ENCODE peak calls at places on chromosomes 16 and 17, in seven cellular contexts. N, V, F, T, Z, I and A are unnamed samples.
A peak's percentile ranks its signal among the peaks of the same experiment; 100 is the strongest.

GRCh38 chr16:30349695-30350094 is 5.4 kb downstream of the CD2BP2 start:
- DNase-seq in N (no peak), V (no peak), F (no peak), T (no peak), Z (no peak), I (no peak), A (no peak)

GRCh38 chr16:25224731-25225319 is 8.1 kb downstream of the AQP8 start:
- DNase-seq in N (no peak), V (no peak), F (no peak), T (no peak), Z (no peak), I (no peak), A (no peak)

GRCh38 chr16:11533588-11533987 is 53.1 kb downstream of the LITAF start:
- DNase-seq in N (no peak), V (no peak), F (no peak), T (no peak), Z (no peak), I (no peak), A (no peak)

GRCh38 chr16:84742561-84743200 is 42.9 kb downstream of the USP10 start:
- DNase-seq in N (no peak), V (no peak), F (no peak), T (no peak), Z (no peak), I (no peak), A (no peak)

GRCh38 chr17:81298991-81299733 is 4.1 kb upstream of the SLC38A10 start:
- DNase-seq in N (no peak), V (no peak), F (no peak), T (no peak), Z (no peak), I (no peak), A (no peak)

GRCh38 chr16:165539-166374 is at the start of gene HBM:
- DNase-seq in N (no peak), V (no peak), F (no peak), T (peak; percentile 15), Z (no peak), I (peak; percentile 43), A (no peak)

GRCh38 chr16:56911771-56912541 is 20.0 kb upstream of the HERPUD1 start:
- DNase-seq in N (peak; percentile 78), V (peak; percentile 65), F (peak; percentile 79), T (peak; percentile 47), Z (no peak), I (peak; percentile 44), A (peak; percentile 83)

GRCh38 chr17:31389673-31390381 is 1.6 kb upstream of the RAB11FIP4 start:
- DNase-seq in N (no peak), V (no peak), F (no peak), T (no peak), Z (no peak), I (no peak), A (no peak)

GRCh38 chr17:45441536-45442310 is 9.1 kb upstream of the ARHGAP27 start:
- DNase-seq in N (no peak), V (no peak), F (no peak), T (peak; percentile 4), Z (no peak), I (no peak), A (no peak)

GRCh38 chr17:47693667-47694017 is 319 bp upstream of the TBKBP1 start:
- DNase-seq in N (no peak), V (no peak), F (no peak), T (no peak), Z (no peak), I (no peak), A (no peak)

GRCh38 chr16:10226672-10227306 is 44.6 kb upstream of the GRIN2A start:
- DNase-seq in N (no peak), V (no peak), F (no peak), T (no peak), Z (no peak), I (peak; percentile 31), A (no peak)

GRCh38 chr17:64603987-64604386 is 58.1 kb downstream of the SMURF2 start:
- DNase-seq in N (no peak), V (no peak), F (no peak), T (no peak), Z (no peak), I (no peak), A (no peak)

GRCh38 chr17:40936437-40936971 is 942 bp downstream of the KRT23 start:
- DNase-seq in N (no peak), V (no peak), F (no peak), T (no peak), Z (no peak), I (no peak), A (no peak)

GRCh38 chr16:31141489-31142108 is 6.1 kb upstream of the PRSS8 start:
- DNase-seq in N (no peak), V (peak; percentile 84), F (no peak), T (peak; percentile 46), Z (no peak), I (no peak), A (peak; percentile 68)

GRCh38 chr16:85057212-85057889 is 29.8 kb downstream of the KIAA0513 start:
- DNase-seq in N (no peak), V (no peak), F (no peak), T (no peak), Z (peak; percentile 11), I (no peak), A (no peak)

GRCh38 chr16:27113341-27113841 is 46.7 kb downstream of the C16orf82 start:
- DNase-seq in N (no peak), V (no peak), F (no peak), T (no peak), Z (no peak), I (no peak), A (no peak)

GRCh38 chr16:90077757-90078593 is 844 bp upstream of the PRDM7 start:
- DNase-seq in N (peak; percentile 40), V (peak; percentile 42), F (peak; percentile 19), T (peak; percentile 27), Z (peak; percentile 40), I (peak; percentile 33), A (peak; percentile 26)

GRCh38 chr16:51002889-51003490 is 148.1 kb downstream of the SALL1 start:
- DNase-seq in N (no peak), V (no peak), F (no peak), T (no peak), Z (no peak), I (no peak), A (no peak)

GRCh38 chr16:58024673-58025350 is 742 bp upstream of the MMP15 start:
- DNase-seq in N (no peak), V (no peak), F (no peak), T (peak; percentile 40), Z (no peak), I (peak; percentile 70), A (no peak)

GRCh38 chr16:66568355-66568754 is 2.1 kb downstream of the CMTM1 start:
- DNase-seq in N (no peak), V (peak; percentile 57), F (no peak), T (no peak), Z (no peak), I (no peak), A (no peak)

GRCh38 chr16:22130528-22130927 is 31.8 kb upstream of the SDR42E2 start:
- DNase-seq in N (no peak), V (no peak), F (no peak), T (no peak), Z (no peak), I (no peak), A (no peak)

GRCh38 chr16:89268987-89269735 is 51.7 kb downstream of the ZNF778 start:
- DNase-seq in N (no peak), V (peak; percentile 50), F (no peak), T (no peak), Z (no peak), I (no peak), A (peak; percentile 14)

GRCh38 chr16:6016530-6017184 is 919.1 kb upstream of the EEF2KMT start:
- DNase-seq in N (no peak), V (no peak), F (no peak), T (no peak), Z (no peak), I (peak; percentile 90), A (peak; percentile 23)

GRCh38 chr16:11349599-11350276 is 4.5 kb downstream of the RMI2 start:
- DNase-seq in N (peak; percentile 86), V (peak; percentile 92), F (peak; percentile 83), T (peak; percentile 39), Z (no peak), I (no peak), A (peak; percentile 63)

GRCh38 chr17:2925011-2925410 is 128.8 kb downstream of the RAP1GAP2 start:
- DNase-seq in N (no peak), V (peak; percentile 17), F (no peak), T (no peak), Z (no peak), I (no peak), A (peak; percentile 43)

GRCh38 chr17:60134396-60135159 is 15.2 kb upstream of the CA4 start:
- DNase-seq in N (peak; percentile 49), V (peak; percentile 67), F (no peak), T (peak; percentile 51), Z (peak; percentile 14), I (no peak), A (peak; percentile 39)

GRCh38 chr17:7307686-7308624 is 527 bp downstream of the EIF5A start:
- DNase-seq in N (peak; percentile 39), V (peak; percentile 34), F (no peak), T (peak; percentile 61), Z (peak; percentile 55), I (peak; percentile 55), A (no peak)

GRCh38 chr17:12959441-12959840 is 58.4 kb downstream of the ELAC2 start:
- DNase-seq in N (peak; percentile 52), V (peak; percentile 69), F (no peak), T (peak; percentile 22), Z (no peak), I (no peak), A (peak; percentile 74)

GRCh38 chr16:366476-366875 is 3.9 kb downstream of the MRPL28 start:
- DNase-seq in N (no peak), V (no peak), F (no peak), T (no peak), Z (no peak), I (no peak), A (no peak)

GRCh38 chr16:25143898-25144297 is 32.4 kb downstream of the LCMT1 start:
- DNase-seq in N (no peak), V (no peak), F (no peak), T (no peak), Z (no peak), I (peak; percentile 26), A (no peak)

GRCh38 chr17:15892679-15893332 is 52.1 kb upstream of the ADORA2B start:
- DNase-seq in N (no peak), V (peak; percentile 16), F (no peak), T (no peak), Z (no peak), I (no peak), A (peak; percentile 90)

GRCh38 chr17:9557356-9557755 is 18.3 kb downstream of the STX8 start:
- DNase-seq in N (no peak), V (peak; percentile 13), F (no peak), T (no peak), Z (no peak), I (no peak), A (no peak)